ENCODE peak calls at places on chromosome 2, in five cellular contexts. Y, Q, A, L and O are unnamed samples.

GRCh38 chr2:128736689-128737545 is 418.2 kb upstream of the HS6ST1 start:
- DNase-seq in Q (peak; percentile 77), A (peak; percentile 93), Y (peak; percentile 49), L (peak; percentile 85), O (peak; percentile 73)

GRCh38 chr2:213246665-213247281 is 37.5 kb upstream of the SPAG16 start:
- DNase-seq in Y (peak; percentile 64), L (peak; percentile 27), A (no peak), Q (peak; percentile 47), O (peak; percentile 56)

GRCh38 chr2:60559880-60560279 is 6.4 kb upstream of the BCL11A start:
- DNase-seq in Q (no peak), A (no peak), L (no peak), Y (no peak), O (no peak)

GRCh38 chr2:25376750-25377621 is 35.3 kb upstream of the DNMT3A start:
- DNase-seq in Y (peak; percentile 79), A (peak; percentile 94), L (peak; percentile 90), Q (peak; percentile 79), O (peak; percentile 89)

GRCh38 chr2:40760071-40760666 is 308.3 kb upstream of the SLC8A1 start:
- DNase-seq in A (peak; percentile 57), Q (peak; percentile 17), L (peak; percentile 27), Y (peak; percentile 69), O (peak; percentile 38)

GRCh38 chr2:241068136-241068941 is 33.7 kb downstream of the MTERF4 start:
- DNase-seq in Y (no peak), Q (no peak), A (no peak), L (no peak), O (no peak)

GRCh38 chr2:237281900-237282306 is 132.1 kb downstream of the COL6A3 start:
- DNase-seq in Y (peak; percentile 97), L (peak; percentile 24), A (no peak), Q (no peak), O (peak; percentile 97)

GRCh38 chr2:117879003-117879402 is 64.5 kb downstream of the DDX18 start:
- DNase-seq in Y (no peak), L (no peak), A (no peak), Q (no peak), O (no peak)

GRCh38 chr2:60064687-60065361 is 488.6 kb downstream of the BCL11A start:
- DNase-seq in L (peak; percentile 62), Y (no peak), A (no peak), Q (no peak), O (no peak)

GRCh38 chr2:150491430-150491829 is 4.0 kb upstream of the RND3 start:
- DNase-seq in L (no peak), A (no peak), Y (no peak), Q (no peak), O (no peak)

GRCh38 chr2:66440692-66441091 is 5.8 kb downstream of the MEIS1 start:
- DNase-seq in L (no peak), Q (no peak), A (no peak), Y (no peak), O (peak; percentile 63)

GRCh38 chr2:160305081-160305750 is 105.1 kb upstream of the ITGB6 start:
- DNase-seq in A (no peak), Y (peak; percentile 94), Q (no peak), L (peak; percentile 60), O (peak; percentile 74)

GRCh38 chr2:228048838-228049490 is 132.5 kb downstream of the SPHKAP start:
- DNase-seq in Q (peak; percentile 31), Y (peak; percentile 11), A (peak; percentile 49), L (peak; percentile 44), O (peak; percentile 3)

GRCh38 chr2:15510131-15510530 is 51.0 kb downstream of the NBAS start:
- DNase-seq in L (no peak), Q (no peak), Y (no peak), A (no peak), O (no peak)

GRCh38 chr2:109435866-109436634 is 177.7 kb downstream of the SEPTIN10 start:
- DNase-seq in Q (no peak), L (peak; percentile 83), Y (peak; percentile 43), A (no peak), O (peak; percentile 67)

GRCh38 chr2:195027947-195028346 is 629.1 kb upstream of the SLC39A10 start:
- DNase-seq in L (no peak), Y (no peak), Q (no peak), A (peak; percentile 31), O (no peak)

GRCh38 chr2:23545811-23546210 is 160.8 kb downstream of the KLHL29 start:
- DNase-seq in Y (no peak), A (no peak), L (no peak), Q (no peak), O (no peak)

GRCh38 chr2:120463527-120463926 is 117.6 kb downstream of the INHBB start:
- DNase-seq in A (no peak), L (no peak), Q (no peak), Y (no peak), O (no peak)

GRCh38 chr2:118903029-118903351 is 39.0 kb upstream of the MARCO start:
- DNase-seq in Y (no peak), L (no peak), Q (no peak), A (no peak), O (no peak)

GRCh38 chr2:230067990-230068657 is 600 bp downstream of the SLC16A14 start:
- DNase-seq in A (peak; percentile 77), Q (peak; percentile 52), Y (peak; percentile 13), L (peak; percentile 3), O (peak; percentile 72)

GRCh38 chr2:138948070-138948539 is 167.9 kb upstream of the NXPH2 start:
- DNase-seq in Q (no peak), L (no peak), A (no peak), Y (peak; percentile 33), O (peak; percentile 97)

GRCh38 chr2:33395660-33396249 is 80.7 kb upstream of the RASGRP3 start:
- DNase-seq in A (no peak), Y (peak; percentile 59), Q (no peak), L (peak; percentile 64), O (peak; percentile 62)

GRCh38 chr2:216679658-216680024 is 15.7 kb downstream of the IGFBP5 start:
- DNase-seq in L (no peak), Q (no peak), Y (peak; percentile 17), A (no peak), O (peak; percentile 81)
- H3K18ac ChIP-seq in L (no peak overlapping the region), Q (no peak overlapping the region), Y (no peak overlapping the region), A (no peak overlapping the region), O (peak overlapping the region; percentile 72)

GRCh38 chr2:201858267-201858666 is 51.9 kb downstream of the CDK15 start:
- DNase-seq in A (no peak), L (no peak), Q (no peak), Y (no peak), O (no peak)

GRCh38 chr2:201857326-201857725 is 51.0 kb downstream of the CDK15 start:
- DNase-seq in Y (no peak), A (no peak), L (no peak), Q (no peak), O (no peak)

GRCh38 chr2:201855356-201855755 is 49.0 kb downstream of the CDK15 start:
- DNase-seq in Y (peak; percentile 27), A (no peak), Q (no peak), L (no peak), O (peak; percentile 38)

GRCh38 chr2:201854841-201855240 is 48.5 kb downstream of the CDK15 start:
- DNase-seq in A (no peak), Q (no peak), L (peak; percentile 25), Y (peak; percentile 83), O (peak; percentile 82)

DNA sequence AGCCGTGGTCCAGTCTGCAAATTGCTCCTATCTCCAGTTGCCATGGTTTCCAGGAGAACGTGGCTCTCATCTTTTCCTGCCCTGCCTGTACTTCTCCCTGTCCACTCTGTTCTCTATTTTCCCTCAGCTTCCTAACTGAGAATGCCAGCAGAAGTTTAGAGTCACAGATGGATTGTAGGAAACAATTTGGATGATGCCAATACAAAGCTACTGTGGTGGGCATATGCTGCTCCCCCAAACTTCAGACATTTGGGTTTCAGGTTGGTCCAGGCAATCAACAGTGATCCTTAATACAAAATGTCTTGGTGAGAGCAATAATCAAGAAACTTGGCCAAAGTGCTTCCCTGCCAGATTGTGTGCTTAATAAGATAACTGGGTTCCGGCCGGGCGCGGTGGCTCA is 50.2 kb downstream of the CDK15 start:
- DNase-seq in Q (no peak), L (no peak), A (no peak), Y (no peak), O (no peak)
- H3K4me1 ChIP-seq in Q (peaks cover 12% of the 10 kb centered on the region), L (peaks cover 3% of the 10 kb centered on the region), A (peaks cover 5% of the 10 kb centered on the region), Y (peaks cover 42% of the 10 kb centered on the region), O (peaks cover 6% of the 10 kb centered on the region)

GRCh38 chr2:144937899-144938298 is 418.0 kb upstream of the ZEB2 start:
- DNase-seq in Q (no peak), L (no peak), Y (no peak), A (no peak), O (peak; percentile 57)
- H3K18ac ChIP-seq in Q (no peak overlapping the region), L (no peak overlapping the region), Y (peak overlapping the region; percentile 16), A (no peak overlapping the region), O (peak overlapping the region; percentile 94)

GRCh38 chr2:216188268-216188850 is 79.2 kb downstream of the XRCC5 start:
- DNase-seq in Q (no peak), A (no peak), Y (no peak), L (no peak), O (no peak)
- H3K4me1 ChIP-seq in Q (peaks cover 3% of the 10 kb centered on the region), A (peaks cover 3% of the 10 kb centered on the region), Y (peaks cover 7% of the 10 kb centered on the region), L (no peaks in the 10 kb centered on the region), O (peaks cover 6% of the 10 kb centered on the region)

DNA sequence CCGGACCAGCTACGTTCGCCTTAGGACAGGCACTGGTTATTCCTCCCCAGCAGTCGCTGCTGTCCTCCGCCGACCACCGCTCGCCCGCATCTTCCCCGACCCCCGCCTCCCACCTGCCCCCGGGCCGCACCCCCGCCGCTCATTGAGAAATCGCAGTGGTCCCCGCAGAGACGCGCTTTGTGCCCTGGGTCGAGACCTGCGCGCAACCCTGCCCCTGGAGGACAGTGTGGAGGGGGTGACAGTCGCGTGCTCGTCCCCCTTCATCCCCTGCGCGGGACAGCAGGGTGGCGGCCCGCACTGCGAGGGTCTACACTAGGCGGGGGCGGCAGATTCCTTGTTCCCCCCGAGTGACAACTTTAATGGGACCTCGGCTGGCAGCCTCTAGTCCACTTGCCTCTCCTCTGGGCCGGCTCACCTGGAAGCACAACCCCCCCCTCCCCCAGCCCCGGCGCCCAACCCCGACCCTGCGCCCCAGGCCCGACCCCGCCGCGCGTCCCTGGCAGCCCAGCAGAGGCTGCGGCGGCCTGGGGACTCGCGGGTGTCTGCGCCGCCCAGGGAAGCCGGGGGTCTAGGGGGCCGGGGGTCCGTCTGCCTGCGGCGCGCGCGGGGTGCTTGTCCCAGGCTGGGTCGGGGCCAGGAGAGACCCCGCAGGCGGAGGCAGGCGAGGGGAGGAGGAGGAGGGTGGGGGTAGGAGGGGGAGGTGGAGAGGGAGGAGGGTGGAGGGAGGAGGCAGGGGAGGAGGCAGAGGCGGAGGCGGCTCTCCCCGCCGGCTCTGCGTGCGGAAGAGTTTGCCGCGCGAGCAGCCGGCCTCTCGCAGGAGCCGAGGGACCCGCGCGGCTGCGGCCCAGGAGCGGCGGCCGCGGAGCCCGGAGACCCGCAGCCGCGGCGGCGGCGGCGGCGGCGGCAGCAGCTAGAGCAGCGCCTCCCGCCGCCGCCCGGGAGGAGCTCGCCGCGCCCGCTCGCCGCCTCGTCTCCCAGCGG is at the start of gene NPAS2:
- DNase-seq in Y (peak; percentile 46), A (peak; percentile 49), L (peak; percentile 16), Q (no peak), O (peak; percentile 64)
- H3K18ac ChIP-seq in Y (peak within 1 kb of the TSS; percentile 55), A (no peak within 1 kb of the TSS), L (peak within 1 kb of the TSS; percentile 39), Q (peak within 1 kb of the TSS; percentile 88), O (peak within 1 kb of the TSS; percentile 99)